ENCODE peak calls at places on chromosomes 11 and 22, in nine cellular contexts. Y, Z, G, F, K, M, V, N and W are unnamed samples. For H3K27me3, the result is how much of the 10 kb centered on the place peaks cover.

GRCh38 chr11:128506999-128507591 is 80.3 kb downstream of the ETS1 start:
- DNase-seq in Z (peak), K (peak), V (peak), F (peak), N (peak), Y (peak), M (no peak), G (peak), W (peak)

GRCh38 chr11:59188954-59189353 is 17.0 kb downstream of the DTX4 start:
- DNase-seq in K (peak), V (no peak), Z (no peak), N (no peak), Y (no peak), G (no peak), F (no peak), M (no peak), W (no peak)

GRCh38 chr11:75066061-75066460 is 30.6 kb downstream of the OR2AT4 start:
- DNase-seq in M (no peak), K (peak), Z (no peak), F (no peak), V (no peak), G (no peak), N (no peak), Y (no peak), W (no peak)

GRCh38 chr11:25159341-25159740 is 662.5 kb downstream of the LUZP2 start:
- DNase-seq in N (no peak), M (no peak), Z (no peak), F (no peak), K (peak), Y (no peak), V (no peak), G (no peak), W (no peak)

GRCh38 chr11:27466363-27466762 is 6.2 kb downstream of the LGR4 start:
- DNase-seq in V (no peak), N (no peak), F (no peak), Y (no peak), G (no peak), K (no peak), M (no peak), Z (no peak), W (no peak)

GRCh38 chr11:67632982-67633755 is 3.4 kb upstream of the NUDT8 start:
- DNase-seq in Y (no peak), K (no peak), Z (peak), G (no peak), F (no peak), M (no peak), V (peak), N (no peak), W (no peak)

GRCh38 chr22:44668190-44668885 is 33.7 kb upstream of the PRR5 start:
- DNase-seq in V (peak), Z (no peak), G (no peak), N (no peak), Y (no peak), K (no peak), M (peak), F (no peak), W (no peak)

GRCh38 chr11:45001466-45002165 is 50.9 kb upstream of the TP53I11 start:
- DNase-seq in M (no peak), Z (no peak), K (no peak), V (no peak), F (no peak), N (no peak), G (no peak), Y (no peak), W (no peak)

GRCh38 chr11:68331338-68331947 is 19.1 kb downstream of the LRP5 start:
- DNase-seq in V (no peak), K (no peak), G (no peak), Y (no peak), Z (no peak), M (no peak), F (no peak), N (no peak), W (no peak)

GRCh38 chr22:44678245-44678979 is 23.6 kb upstream of the PRR5 start:
- DNase-seq in N (no peak), Z (no peak), F (no peak), G (no peak), V (no peak), K (no peak), Y (no peak), M (no peak), W (no peak)

GRCh38 chr22:19595532-19595931 is 71.3 kb upstream of the CLDN5 start:
- DNase-seq in M (no peak), F (no peak), Y (no peak), N (no peak), K (no peak), G (no peak), V (no peak), Z (no peak), W (no peak)

GRCh38 chr11:6472934-6473333 is 807 bp downstream of the TRIM3 start:
- DNase-seq in V (no peak), Z (no peak), Y (no peak), N (no peak), G (no peak), F (no peak), M (no peak), K (no peak), W (no peak)

GRCh38 chr11:85718991-85719807 is 33.2 kb upstream of the CCDC89 start:
- DNase-seq in K (peak), Y (peak), M (no peak), G (no peak), V (no peak), N (no peak), Z (no peak), F (peak), W (peak)

GRCh38 chr22:24429411-24430365 is 2.3 kb downstream of the ADORA2A start:
- DNase-seq in V (peak), F (no peak), Y (no peak), N (no peak), K (peak), Z (no peak), M (peak), G (peak), W (no peak)

GRCh38 chr22:37563153-37564081 is 3.1 kb downstream of the CDC42EP1 start:
- DNase-seq in V (peak), Z (peak), M (peak), F (peak), N (peak), G (peak), K (peak), Y (peak), W (peak)

GRCh38 chr11:126163074-126163700 is 48.3 kb downstream of the RPUSD4 start:
- DNase-seq in G (no peak), M (no peak), V (no peak), K (peak), N (no peak), Y (no peak), Z (peak), F (peak), W (no peak)

GRCh38 chr11:94545641-94546470 is 2.1 kb downstream of the FUT4 start:
- DNase-seq in V (no peak), G (no peak), F (no peak), Y (no peak), K (no peak), M (no peak), Z (no peak), N (no peak), W (no peak)

GRCh38 chr11:73393011-73393380 is 16.8 kb downstream of the RELT start:
- DNase-seq in K (no peak), Z (no peak), G (no peak), V (peak), Y (no peak), M (no peak), N (no peak), F (no peak), W (no peak)

GRCh38 chr22:47629273-47629711 is 866.8 kb downstream of the TBC1D22A start:
- DNase-seq in G (peak), F (peak), M (no peak), N (no peak), K (no peak), V (no peak), Y (peak), Z (no peak), W (no peak)

GRCh38 chr22:39041908-39042307 is 1.2 kb downstream of the APOBEC3F start:
- DNase-seq in Y (no peak), K (no peak), V (no peak), F (no peak), Z (no peak), N (no peak), M (no peak), G (no peak), W (no peak)

GRCh38 chr22:39039306-39040126 is 1.1 kb upstream of the APOBEC3F start:
- DNase-seq in M (no peak), Y (no peak), G (no peak), N (no peak), V (no peak), Z (no peak), F (no peak), K (no peak), W (no peak)
- H3K27ac ChIP-seq in M (no peak), Y (no peak), G (peak), N (peak), V (peak), Z (peak), F (peak), K (no peak), W (no peak)

GRCh38 chr22:22048318-22048942 is 65.8 kb upstream of the TOP3B start:
- DNase-seq in V (no peak), K (no peak), M (no peak), N (no peak), G (no peak), Z (no peak), F (no peak), Y (no peak), W (no peak)

GRCh38 chr22:22047776-22048175 is 65.2 kb upstream of the TOP3B start:
- DNase-seq in G (no peak), K (no peak), V (no peak), M (no peak), N (no peak), Z (no peak), F (no peak), Y (no peak), W (no peak)

GRCh38 chr22:22046370-22046769 is 63.8 kb upstream of the TOP3B start:
- DNase-seq in Z (no peak), N (no peak), F (no peak), V (no peak), Y (no peak), K (no peak), M (no peak), G (no peak), W (no peak)

GRCh38 chr22:22045576-22046335 is 63.2 kb upstream of the TOP3B start:
- DNase-seq in G (no peak), N (no peak), K (no peak), Z (no peak), F (no peak), V (no peak), Y (no peak), M (no peak), W (no peak)

DNA sequence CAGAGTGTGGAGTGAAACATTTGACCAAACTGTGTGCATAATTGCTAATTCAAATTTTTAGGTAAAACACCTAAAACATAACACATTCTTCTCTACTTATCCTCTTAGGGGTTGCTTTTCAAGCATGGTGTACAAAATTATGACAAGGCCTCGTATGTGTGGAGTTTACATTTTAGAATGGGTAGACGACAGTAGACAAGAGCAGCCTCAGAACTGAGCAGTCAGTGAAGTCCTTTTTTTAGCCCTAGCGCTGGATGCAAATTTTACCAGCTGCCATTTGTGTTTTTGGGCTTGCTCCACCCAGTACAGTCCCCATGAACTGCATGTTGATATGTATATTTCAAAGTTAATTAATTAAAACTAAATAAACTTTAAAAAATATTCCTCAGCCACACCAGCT is 64.7 kb upstream of the TOP3B start:
- DNase-seq in G (no peak), F (no peak), K (no peak), M (no peak), V (no peak), Y (no peak), N (no peak), Z (no peak), W (no peak)
- H3K27me3 ChIP-seq in G (under half), F (under half), K (under half), M (under half), V (under half), Y (under half), N (under half), Z (under half), W (under half)

DNA sequence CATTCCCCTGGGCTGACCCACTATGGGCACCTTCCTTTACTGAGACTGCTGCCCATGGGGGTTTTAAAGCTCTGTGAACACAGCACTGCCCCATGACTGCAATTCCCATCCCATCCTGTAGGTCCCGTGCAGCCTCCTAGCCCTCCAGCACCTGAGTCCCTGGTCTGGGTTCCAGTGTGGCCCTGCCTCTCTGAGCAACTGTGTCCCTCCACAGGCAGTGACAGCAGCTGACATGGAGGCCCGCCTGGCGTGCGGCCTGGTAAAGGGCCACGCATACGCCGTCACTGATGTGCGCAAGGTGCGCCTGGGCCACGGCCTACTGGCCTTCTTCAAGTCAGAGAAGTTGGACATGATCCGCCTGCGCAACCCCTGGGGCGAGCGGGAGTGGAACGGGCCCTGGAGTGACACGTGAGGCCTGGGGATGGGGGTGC is 12.6 kb downstream of the OMP start:
- DNase-seq in N (no peak), K (no peak), F (no peak), Y (no peak), G (no peak), Z (no peak), M (peak), V (no peak), W (no peak)
- TF ChIP-seq CTCF in N (no peak), K (no peak), F (no peak), Y (no peak), G (no peak), Z (no peak), M (peak), V (no peak), W (peak)

GRCh38 chr11:117498791-117499190 is 171.1 kb downstream of the CEP164 start:
- DNase-seq in Y (no peak), N (no peak), Z (no peak), F (no peak), V (no peak), G (no peak), M (no peak), K (no peak), W (no peak)
- H3K27ac ChIP-seq in Y (no peak), N (no peak), Z (no peak), F (no peak), V (no peak), G (no peak), M (no peak), K (no peak), W (no peak)

GRCh38 chr22:46126853-46127385 is 23.4 kb upstream of the PPARA start:
- DNase-seq in M (no peak), Z (no peak), N (no peak), V (no peak), K (no peak), G (no peak), Y (no peak), F (no peak), W (no peak)
- H3K27me3 ChIP-seq in M (under half), Z (under half), N (under half), V (under half), K (under half), G (under half), Y (under half), F (under half), W (under half)

GRCh38 chr11:1786466-1786865 is 22.7 kb upstream of the CTSD start:
- DNase-seq in Z (no peak), Y (no peak), M (no peak), G (no peak), V (no peak), N (no peak), K (no peak), F (no peak), W (no peak)

GRCh38 chr11:1782831-1783724 is 19.4 kb upstream of the CTSD start:
- DNase-seq in Y (no peak), V (peak), F (no peak), Z (no peak), K (peak), G (no peak), N (no peak), M (no peak), W (no peak)

GRCh38 chr11:1784761-1785650 is 21.3 kb upstream of the CTSD start:
- DNase-seq in G (no peak), Z (no peak), F (no peak), V (no peak), N (no peak), K (no peak), M (no peak), Y (no peak), W (no peak)

GRCh38 chr11:1783725-1784529 is 20.2 kb upstream of the CTSD start:
- DNase-seq in G (no peak), M (no peak), Y (no peak), F (no peak), Z (no peak), K (no peak), V (no peak), N (no peak), W (peak)

GRCh38 chr11:1785749-1786261 is 22.1 kb upstream of the CTSD start:
- DNase-seq in F (no peak), V (no peak), N (no peak), M (no peak), Z (no peak), K (no peak), G (no peak), Y (no peak), W (no peak)
- TF ChIP-seq CTCF in F (no peak), V (no peak), N (no peak), M (no peak), Z (no peak), K (no peak), G (no peak), Y (no peak), W (no peak)

DNA sequence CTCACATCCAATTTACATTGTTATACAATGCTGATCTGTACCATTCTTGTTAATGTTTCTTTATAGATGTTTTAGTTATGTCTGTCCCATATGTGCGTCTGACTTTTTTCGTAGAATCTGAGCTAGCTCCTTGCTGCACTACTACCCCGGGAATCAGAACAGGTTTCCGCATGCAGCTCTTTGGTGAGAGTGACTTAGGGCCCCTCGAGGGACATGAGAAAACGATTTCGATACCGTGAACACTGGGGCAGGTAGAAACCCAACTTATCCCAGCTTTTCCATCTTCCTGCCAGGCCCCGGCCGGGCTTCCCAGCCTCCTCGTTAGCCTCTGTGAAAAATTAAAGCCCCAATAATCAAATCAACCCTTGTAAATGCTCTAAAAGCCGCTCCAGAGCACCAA is 23.4 kb upstream of the PKNOX2 start:
- DNase-seq in N (no peak), Z (no peak), V (no peak), Y (no peak), M (no peak), F (no peak), K (no peak), G (no peak), W (no peak)
- H3K27ac ChIP-seq in N (no peak), Z (no peak), V (no peak), Y (no peak), M (no peak), F (no peak), K (no peak), G (no peak), W (no peak)

GRCh38 chr11:78149646-78150045 is 10.2 kb upstream of the ALG8 start:
- DNase-seq in M (no peak), Y (no peak), V (no peak), N (no peak), F (no peak), Z (no peak), K (peak), G (no peak), W (peak)

GRCh38 chr11:78145511-78146030 is 6.1 kb upstream of the ALG8 start:
- DNase-seq in V (no peak), Z (no peak), G (no peak), M (no peak), Y (no peak), N (no peak), F (no peak), K (no peak), W (no peak)

GRCh38 chr11:78150754-78151153 is 11.3 kb upstream of the ALG8 start:
- DNase-seq in K (no peak), V (no peak), N (no peak), G (no peak), M (no peak), Z (no peak), Y (no peak), F (no peak), W (no peak)

GRCh38 chr11:78150346-78150745 is 10.9 kb upstream of the ALG8 start:
- DNase-seq in F (no peak), V (no peak), Y (no peak), G (no peak), Z (no peak), M (no peak), N (no peak), K (no peak), W (no peak)

GRCh38 chr11:78147807-78148206 is 8.4 kb upstream of the ALG8 start:
- DNase-seq in K (no peak), Y (no peak), M (no peak), V (no peak), Z (no peak), F (no peak), N (no peak), G (no peak), W (no peak)
- H3K27me3 ChIP-seq in K (under half), Y (under half), M (under half), V (under half), Z (under half), F (under half), N (under half), G (under half), W (under half)

GRCh38 chr22:49994361-49995058 is 18.1 kb downstream of the IL17REL start:
- DNase-seq in Z (no peak), K (no peak), Y (no peak), V (peak), F (no peak), N (peak), G (peak), M (no peak), W (no peak)

GRCh38 chr22:49992921-49993648 is 19.5 kb downstream of the IL17REL start:
- DNase-seq in Y (no peak), V (peak), F (peak), M (peak), N (peak), K (peak), G (peak), Z (peak), W (peak)

GRCh38 chr22:49995059-49995412 is 17.5 kb downstream of the IL17REL start:
- DNase-seq in M (no peak), K (no peak), G (peak), F (no peak), N (no peak), Y (no peak), Z (no peak), V (no peak), W (no peak)

GRCh38 chr22:49991907-49992533 is 20.5 kb downstream of the IL17REL start:
- DNase-seq in F (no peak), N (no peak), G (peak), Z (no peak), Y (no peak), K (no peak), V (no peak), M (no peak), W (no peak)

GRCh38 chr22:49993649-49994360 is 18.8 kb downstream of the IL17REL start:
- DNase-seq in V (peak), M (no peak), Y (no peak), K (no peak), Z (no peak), F (no peak), G (peak), N (no peak), W (no peak)
- TF ChIP-seq CTCF in V (peak), M (no peak), Y (no peak), K (no peak), Z (no peak), F (no peak), G (no peak), N (no peak), W (peak)

GRCh38 chr11:109946322-109946846 is 146.8 kb upstream of the ZC3H12C start:
- DNase-seq in F (peak), V (peak), Z (peak), Y (peak), M (peak), N (peak), G (peak), K (peak), W (peak)

GRCh38 chr11:109940816-109941215 is 152.4 kb upstream of the ZC3H12C start:
- DNase-seq in F (no peak), Y (no peak), Z (no peak), V (no peak), M (peak), N (no peak), G (no peak), K (peak), W (peak)

GRCh38 chr11:109945626-109946321 is 147.4 kb upstream of the ZC3H12C start:
- DNase-seq in K (no peak), M (no peak), V (no peak), Y (no peak), N (no peak), Z (no peak), G (no peak), F (no peak), W (no peak)
- H3K27ac ChIP-seq in K (peak), M (peak), V (peak), Y (peak), N (no peak), Z (peak), G (no peak), F (no peak), W (peak)